ENCODE peak calls at places on chromosome 13, in eight cellular contexts. X, P, R, J, L, Q, E and Y are unnamed samples.

GRCh38 chr13:30409911-30410704 is 12.2 kb upstream of the UBE2L5 start:
- DNase-seq in X (no peak), P (no peak), R (no peak), J (no peak), L (no peak), Q (no peak), E (no peak), Y (no peak)

GRCh38 chr13:24165746-24166145 is 5.2 kb downstream of the SPATA13 start:
- DNase-seq in X (no peak), P (no peak), R (no peak), J (no peak), L (no peak), Q (no peak), E (no peak), Y (no peak)

GRCh38 chr13:106521101-106521799 is 14.2 kb downstream of the EFNB2 start:
- DNase-seq in X (peak), P (no peak), R (no peak), J (no peak), L (no peak), Q (no peak), E (no peak), Y (no peak)

GRCh38 chr13:77810430-77810829 is 108.2 kb downstream of the EDNRB start:
- DNase-seq in X (peak), P (no peak), R (no peak), J (no peak), L (peak), Q (no peak), E (no peak), Y (no peak)

GRCh38 chr13:40502236-40502635 is 164.2 kb downstream of the FOXO1 start:
- DNase-seq in X (no peak), P (no peak), R (no peak), J (no peak), L (no peak), Q (no peak), E (no peak), Y (no peak)

GRCh38 chr13:77333521-77334083 is 6.7 kb upstream of the MYCBP2 start:
- DNase-seq in X (no peak), P (no peak), R (no peak), J (no peak), L (no peak), Q (no peak), E (no peak), Y (no peak)

GRCh38 chr13:50388481-50388880 is 373.2 kb downstream of the KCNRG start:
- DNase-seq in X (no peak), P (no peak), R (no peak), J (no peak), L (no peak), Q (no peak), E (no peak), Y (no peak)

GRCh38 chr13:111664060-111664459 is 343.6 kb downstream of the TEX29 start:
- DNase-seq in X (no peak), P (no peak), R (no peak), J (no peak), L (no peak), Q (no peak), E (no peak), Y (no peak)

GRCh38 chr13:93420206-93420605 is 193.6 kb downstream of the GPC6 start:
- DNase-seq in X (no peak), P (no peak), R (no peak), J (no peak), L (no peak), Q (no peak), E (no peak), Y (no peak)

GRCh38 chr13:74573654-74574053 is 439.4 kb upstream of the KLF12 start:
- DNase-seq in X (no peak), P (peak), R (no peak), J (peak), L (peak), Q (peak), E (no peak), Y (no peak)

GRCh38 chr13:23509781-23510543 is 60.2 kb upstream of the TNFRSF19 start:
- DNase-seq in X (no peak), P (no peak), R (no peak), J (no peak), L (no peak), Q (no peak), E (no peak), Y (no peak)

GRCh38 chr13:37640499-37640898 is 41.9 kb upstream of the POSTN start:
- DNase-seq in X (no peak), P (peak), R (no peak), J (peak), L (no peak), Q (no peak), E (no peak), Y (no peak)

GRCh38 chr13:29571876-29572570 is 23.5 kb downstream of the SLC7A1 start:
- DNase-seq in X (peak), P (no peak), R (no peak), J (no peak), L (no peak), Q (no peak), E (no peak), Y (no peak)

GRCh38 chr13:90239130-90239529 is 1108.4 kb upstream of the MIR17HG start:
- DNase-seq in X (no peak), P (no peak), R (no peak), J (no peak), L (no peak), Q (no peak), E (no peak), Y (no peak)

GRCh38 chr13:84737671-84738070 is 855.4 kb upstream of the SLITRK1 start:
- DNase-seq in X (no peak), P (no peak), R (no peak), J (no peak), L (no peak), Q (no peak), E (no peak), Y (no peak)

GRCh38 chr13:62997038-62997619 is 1581.5 kb upstream of the PCDH20 start:
- DNase-seq in X (no peak), P (no peak), R (no peak), J (no peak), L (no peak), Q (no peak), E (no peak), Y (no peak)

GRCh38 chr13:50208826-50209335 is 193.6 kb downstream of the KCNRG start:
- DNase-seq in X (no peak), P (no peak), R (peak), J (no peak), L (peak), Q (no peak), E (peak), Y (peak)

GRCh38 chr13:94119360-94119936 is 360.0 kb downstream of the DCT start:
- DNase-seq in X (no peak), P (no peak), R (no peak), J (peak), L (no peak), Q (no peak), E (no peak), Y (peak)

GRCh38 chr13:94481966-94482365 is 2.5 kb upstream of the DCT start:
- DNase-seq in X (no peak), P (no peak), R (no peak), J (no peak), L (no peak), Q (no peak), E (no peak), Y (no peak)

GRCh38 chr13:60562081-60562764 is 165.2 kb downstream of the TDRD3 start:
- DNase-seq in X (no peak), P (no peak), R (no peak), J (no peak), L (no peak), Q (no peak), E (no peak), Y (no peak)

GRCh38 chr13:42894765-42895181 is 97.3 kb downstream of the EPSTI1 start:
- DNase-seq in X (no peak), P (peak), R (no peak), J (no peak), L (no peak), Q (no peak), E (no peak), Y (no peak)

GRCh38 chr13:75135325-75135825 is 346.6 kb downstream of the TBC1D4 start:
- DNase-seq in X (no peak), P (no peak), R (no peak), J (no peak), L (no peak), Q (no peak), E (no peak), Y (no peak)

GRCh38 chr13:32838985-32839384 is 177.2 kb upstream of the KL start:
- DNase-seq in X (no peak), P (peak), R (peak), J (no peak), L (peak), Q (no peak), E (no peak), Y (no peak)

GRCh38 chr13:110702591-110703526 is 3.1 kb downstream of the CARS2 start:
- DNase-seq in X (no peak), P (no peak), R (no peak), J (no peak), L (no peak), Q (no peak), E (no peak), Y (no peak)

GRCh38 chr13:113880651-113881611 is 17.1 kb upstream of the GAS6 start:
- DNase-seq in X (no peak), P (no peak), R (no peak), J (no peak), L (peak), Q (no peak), E (no peak), Y (no peak)

GRCh38 chr13:56351041-56351440 is 789.7 kb upstream of the PRR20A start:
- DNase-seq in X (peak), P (no peak), R (no peak), J (no peak), L (no peak), Q (no peak), E (no peak), Y (no peak)

GRCh38 chr13:101575591-101575990 is 123.1 kb downstream of the ITGBL1 start:
- DNase-seq in X (no peak), P (no peak), R (no peak), J (no peak), L (no peak), Q (no peak), E (no peak), Y (no peak)

GRCh38 chr13:102226591-102226990 is 175.3 kb downstream of the FGF14 start:
- DNase-seq in X (no peak), P (no peak), R (no peak), J (no peak), L (no peak), Q (no peak), E (no peak), Y (no peak)

GRCh38 chr13:42355118-42355840 is 83.3 kb downstream of the AKAP11 start:
- DNase-seq in X (no peak), P (no peak), R (no peak), J (no peak), L (peak), Q (peak), E (no peak), Y (no peak)

GRCh38 chr13:77429320-77430142 is 102.6 kb upstream of the MYCBP2 start:
- DNase-seq in X (no peak), P (no peak), R (peak), J (no peak), L (peak), Q (peak), E (peak), Y (no peak)

GRCh38 chr13:111216166-111216960 is 101.3 kb downstream of the ARHGEF7 start:
- DNase-seq in X (peak), P (peak), R (peak), J (peak), L (peak), Q (peak), E (peak), Y (no peak)

GRCh38 chr13:26186995-26187394 is 35.1 kb downstream of the RNF6 start:
- DNase-seq in X (no peak), P (no peak), R (peak), J (no peak), L (no peak), Q (peak), E (peak), Y (no peak)

GRCh38 chr13:112874751-112875300 is 94.2 kb upstream of the MCF2L start:
- DNase-seq in X (no peak), P (no peak), R (no peak), J (no peak), L (peak), Q (no peak), E (no peak), Y (no peak)

GRCh38 chr13:108911807-108912206 is 282.4 kb downstream of the MYO16 start:
- DNase-seq in X (peak), P (no peak), R (no peak), J (no peak), L (no peak), Q (no peak), E (no peak), Y (no peak)

GRCh38 chr13:113996081-113996911 is 22.4 kb upstream of the C13orf46 start:
- DNase-seq in X (no peak), P (no peak), R (no peak), J (no peak), L (no peak), Q (no peak), E (no peak), Y (no peak)

GRCh38 chr13:25286308-25286968 is 850 bp downstream of the MTMR6 start:
- DNase-seq in X (no peak), P (no peak), R (peak), J (peak), L (peak), Q (peak), E (peak), Y (no peak)

GRCh38 chr13:36344886-36345437 is 1.2 kb downstream of the SPART start:
- DNase-seq in X (peak), P (no peak), R (peak), J (no peak), L (peak), Q (peak), E (no peak), Y (no peak)

GRCh38 chr13:82803341-82803740 is 1078.9 kb downstream of the SLITRK1 start:
- DNase-seq in X (no peak), P (no peak), R (no peak), J (no peak), L (no peak), Q (no peak), E (no peak), Y (no peak)

GRCh38 chr13:110330491-110331001 is 23.5 kb downstream of the COL4A2 start:
- DNase-seq in X (no peak), P (no peak), R (no peak), J (no peak), L (no peak), Q (no peak), E (no peak), Y (no peak)